ENCODE peak calls at places on chromosome 10, in five cellular contexts. E is tibial artery, K is GM12865, N is foreskin fibroblast, S is bronchial epithelial cell. P is an unnamed sample.

GRCh38 chr10:83991986-83992753 is 147.1 kb upstream of the GHITM start:
- DNase-seq in E (no peak), K (peak; percentile 63), N (no peak), S (peak; percentile 33), P (no peak)

GRCh38 chr10:5666324-5667220 is at the start of gene ASB13:
- DNase-seq in E (peak; percentile 54), K (peak; percentile 22), N (peak; percentile 50), S (peak; percentile 13), P (peak; percentile 18)

GRCh38 chr10:72736176-72736795 is 44.3 kb downstream of the MCU start:
- DNase-seq in E (no peak), K (no peak), N (peak; percentile 11), S (peak; percentile 69), P (peak; percentile 49)

GRCh38 chr10:77139145-77139692 is 498.4 kb downstream of the KCNMA1 start:
- DNase-seq in E (no peak), K (no peak), N (no peak), S (no peak), P (no peak)

GRCh38 chr10:24213881-24214280 is 4.9 kb downstream of the KIAA1217 start:
- DNase-seq in E (no peak), K (no peak), N (no peak), S (no peak), P (no peak)

GRCh38 chr10:6995846-6996245 is 415.0 kb downstream of the SFMBT2 start:
- DNase-seq in E (no peak), K (no peak), N (peak; percentile 42), S (peak; percentile 5), P (no peak)

GRCh38 chr10:57094083-57094482 is 733.0 kb upstream of the ZWINT start:
- DNase-seq in E (no peak), K (no peak), N (no peak), S (no peak), P (no peak)

GRCh38 chr10:70458329-70459060 is 17.0 kb upstream of the NODAL start:
- DNase-seq in E (peak; percentile 72), K (no peak), N (peak; percentile 69), S (peak; percentile 48), P (peak; percentile 78)

GRCh38 chr10:63723320-63723719 is 202.1 kb downstream of the REEP3 start:
- DNase-seq in E (no peak), K (no peak), N (no peak), S (no peak), P (no peak)

GRCh38 chr10:26855186-26855585 is 5.6 kb downstream of the ABI1 start:
- DNase-seq in E (no peak), K (no peak), N (no peak), S (peak; percentile 78), P (no peak)

GRCh38 chr10:72219229-72219814 is 3.2 kb upstream of the ASCC1 start:
- DNase-seq in E (no peak), K (no peak), N (no peak), S (no peak), P (no peak)

GRCh38 chr10:120180160-120180559 is 276.9 kb upstream of the PLPP4 start:
- DNase-seq in E (no peak), K (no peak), N (no peak), S (no peak), P (no peak)

GRCh38 chr10:129935861-129936140 is 28.3 kb downstream of the EBF3 start:
- DNase-seq in E (no peak), K (no peak), N (no peak), S (no peak), P (no peak)

GRCh38 chr10:73094986-73095478 is 1.6 kb downstream of the P4HA1 start:
- DNase-seq in E (no peak), K (no peak), N (no peak), S (no peak), P (peak; percentile 22)

GRCh38 chr10:13066527-13066926 is 33.4 kb upstream of the OPTN start:
- DNase-seq in E (no peak), K (no peak), N (no peak), S (peak; percentile 11), P (no peak)

GRCh38 chr10:37727491-37728352 is 129.7 kb downstream of the ZNF248 start:
- DNase-seq in E (no peak), K (no peak), N (no peak), S (no peak), P (no peak)

GRCh38 chr10:33334839-33335549 is 527 bp upstream of the NRP1 start:
- DNase-seq in E (peak; percentile 77), K (peak; percentile 7), N (peak; percentile 90), S (peak; percentile 65), P (peak; percentile 94)

GRCh38 chr10:50260791-50261281 is 9.5 kb upstream of the ASAH2 start:
- DNase-seq in E (no peak), K (peak; percentile 85), N (no peak), S (peak; percentile 14), P (no peak)

GRCh38 chr10:29323387-29323786 is 34.5 kb downstream of the LYZL1 start:
- DNase-seq in E (no peak), K (no peak), N (no peak), S (no peak), P (no peak)

GRCh38 chr10:34539533-34540315 is 275.4 kb downstream of the PARD3 start:
- DNase-seq in E (peak; percentile 29), K (peak; percentile 69), N (peak; percentile 44), S (peak; percentile 14), P (no peak)

GRCh38 chr10:37734971-37735370 is 122.4 kb downstream of the ZNF248 start:
- DNase-seq in E (no peak), K (no peak), N (peak; percentile 0), S (peak; percentile 26), P (no peak)

GRCh38 chr10:117461766-117462423 is 80.7 kb upstream of the EMX2 start:
- DNase-seq in E (peak; percentile 84), K (no peak), N (peak; percentile 96), S (peak; percentile 91), P (peak; percentile 85)

GRCh38 chr10:77587424-77587806 is 50.2 kb downstream of the KCNMA1 start:
- DNase-seq in E (no peak), K (no peak), N (no peak), S (no peak), P (no peak)

GRCh38 chr10:116769791-116770190 is 27.4 kb upstream of the HSPA12A start:
- DNase-seq in E (no peak), K (no peak), N (peak; percentile 32), S (no peak), P (peak; percentile 54)

GRCh38 chr10:10131984-10132383 is 885.7 kb upstream of the CELF2 start:
- DNase-seq in E (no peak), K (no peak), N (no peak), S (no peak), P (no peak)

GRCh38 chr10:131553121-131553520 is 241.6 kb upstream of the TCERG1L start:
- DNase-seq in E (no peak), K (no peak), N (no peak), S (no peak), P (no peak)

GRCh38 chr10:30556189-30556588 is 73.4 kb downstream of the LYZL2 start:
- DNase-seq in E (no peak), K (no peak), N (no peak), S (peak; percentile 68), P (no peak)

GRCh38 chr10:110395350-110396283 is 90.9 kb upstream of the SMNDC1 start:
- DNase-seq in E (no peak), K (peak; percentile 92), N (peak; percentile 88), S (peak; percentile 80), P (peak; percentile 98)

GRCh38 chr10:110407301-110408170 is 90.2 kb upstream of the DUSP5 start:
- DNase-seq in E (no peak), K (no peak), N (no peak), S (peak; percentile 52), P (no peak)

GRCh38 chr10:33460461-33461294 is 126.2 kb upstream of the NRP1 start:
- DNase-seq in E (peak; percentile 70), K (no peak), N (peak; percentile 74), S (no peak), P (peak; percentile 68)

GRCh38 chr10:74824184-74825032 is 2.0 kb upstream of the KAT6B start:
- DNase-seq in E (no peak), K (peak; percentile 66), N (no peak), S (no peak), P (no peak)

GRCh38 chr10:133049639-133050038 is 38.1 kb upstream of the ADGRA1 start:
- DNase-seq in E (no peak), K (no peak), N (no peak), S (no peak), P (no peak)
- H3K4me3 ChIP-seq in E (no peak overlapping the region), K (no peak overlapping the region), N (no peak overlapping the region), S (no peak overlapping the region), P (no peak overlapping the region)

DNA sequence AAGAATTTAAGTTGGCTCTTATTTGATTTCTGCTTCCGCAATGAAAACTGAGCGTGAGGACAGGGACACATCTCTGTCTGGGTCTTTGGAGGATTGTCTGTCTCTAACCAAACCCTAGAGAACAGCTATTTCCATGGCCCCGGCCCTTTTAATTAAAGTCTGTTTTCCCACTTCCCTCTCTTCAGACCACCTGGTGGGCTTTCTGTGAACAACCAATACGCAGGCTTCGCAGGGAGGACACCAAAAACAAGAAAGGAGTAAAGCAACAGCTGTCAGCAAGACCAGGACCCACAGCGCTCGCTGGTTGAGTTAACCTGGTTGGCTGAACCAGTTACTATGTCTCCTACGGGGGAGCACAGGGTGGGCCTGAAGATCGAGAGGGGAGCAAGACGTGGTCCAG is 217.1 kb upstream of the FRMD4A start:
- DNase-seq in E (no peak), K (no peak), N (no peak), S (no peak), P (no peak)
- TF ChIP-seq CTCF in E (no peak), K (peak; percentile 1), N (no peak), S (no peak), P (peak; percentile 25)

GRCh38 chr10:1419796-1420429 is 317.4 kb downstream of the ADARB2 start:
- DNase-seq in E (no peak), K (no peak), N (no peak), S (no peak), P (no peak)

GRCh38 chr10:1423676-1424253 is 313.6 kb downstream of the ADARB2 start:
- DNase-seq in E (no peak), K (no peak), N (no peak), S (no peak), P (no peak)

GRCh38 chr10:1422275-1422674 is 315.1 kb downstream of the ADARB2 start:
- DNase-seq in E (no peak), K (no peak), N (no peak), S (no peak), P (no peak)

GRCh38 chr10:1418031-1418550 is 319.2 kb downstream of the ADARB2 start:
- DNase-seq in E (no peak), K (no peak), N (no peak), S (no peak), P (no peak)

DNA sequence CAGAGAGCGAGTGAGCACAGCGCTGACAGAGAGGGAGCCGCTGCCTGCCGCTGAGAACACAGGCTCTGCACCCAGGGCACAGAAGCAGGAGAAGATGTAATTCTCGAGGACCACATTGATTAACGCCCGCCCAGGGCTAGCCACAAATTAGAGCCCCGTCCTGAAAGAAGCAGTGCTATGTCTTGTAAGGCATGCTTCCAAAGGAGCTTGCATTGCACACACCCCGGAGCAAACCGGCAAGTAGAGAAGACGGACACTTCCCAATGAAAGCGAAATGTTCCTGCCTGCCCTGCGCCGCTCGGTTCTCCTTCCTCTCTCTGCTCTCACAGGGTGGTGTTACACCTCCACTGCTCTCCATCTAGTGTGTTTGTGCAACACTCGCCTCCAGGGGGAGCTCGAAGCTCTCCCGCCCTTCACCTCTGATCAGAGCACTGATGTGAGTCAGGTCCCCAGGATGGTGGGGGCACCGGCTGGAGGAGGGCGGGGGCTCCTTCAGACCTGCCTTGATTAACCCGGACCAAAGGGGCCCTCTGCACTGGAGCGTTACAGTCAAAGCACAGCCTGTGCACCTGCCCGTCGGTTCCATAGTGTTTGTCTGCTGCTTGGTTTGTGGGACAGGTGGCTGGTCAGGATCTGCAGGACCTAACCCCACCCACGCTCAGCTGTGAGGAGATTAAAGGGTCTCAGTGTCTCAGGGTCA is 316.5 kb downstream of the ADARB2 start:
- DNase-seq in E (no peak), K (peak; percentile 77), N (no peak), S (peak; percentile 31), P (no peak)
- H3K4me3 ChIP-seq in E (no peak overlapping the region), K (peak overlapping the region; percentile 25), N (no peak overlapping the region), S (no peak overlapping the region), P (no peak overlapping the region)

GRCh38 chr10:58963101-58963534 is 213.3 kb upstream of the PHYHIPL start:
- DNase-seq in E (no peak), K (peak; percentile 16), N (no peak), S (no peak), P (no peak)
- TF ChIP-seq CTCF in E (no peak), K (peak; percentile 16), N (peak; percentile 9), S (peak; percentile 14), P (peak; percentile 40)